ENCODE peak calls at places on chromosomes 7 and 10, in five cellular contexts. D, O, Y, E and X are unnamed samples.

GRCh38 chr10:108392286-108392685 is 1227.8 kb upstream of the SORCS1 start:
- DNase-seq in D (no peak), O (peak; percentile 21), Y (no peak), E (no peak), X (peak; percentile 63)

GRCh38 chr7:49926720-49927119 is 153.3 kb downstream of the VWC2 start:
- DNase-seq in D (no peak), O (no peak), Y (no peak), E (no peak), X (no peak)

GRCh38 chr10:52865213-52865612 is 92.6 kb upstream of the MBL2 start:
- DNase-seq in D (no peak), O (no peak), Y (no peak), E (no peak), X (no peak)

GRCh38 chr10:19014034-19014433 is 34.6 kb upstream of the MALRD1 start:
- DNase-seq in D (no peak), O (peak; percentile 41), Y (no peak), E (no peak), X (peak; percentile 2)

GRCh38 chr7:372546-372938 is 82.6 kb downstream of the FOXL3 start:
- DNase-seq in D (no peak), O (no peak), Y (no peak), E (no peak), X (no peak)

GRCh38 chr7:1663243-1663642 is 6.8 kb upstream of the ELFN1 start:
- DNase-seq in D (no peak), O (no peak), Y (no peak), E (no peak), X (no peak)

GRCh38 chr10:9792181-9792580 is 1225.5 kb upstream of the CELF2 start:
- DNase-seq in D (no peak), O (no peak), Y (no peak), E (no peak), X (peak; percentile 4)

GRCh38 chr10:83538047-83538446 is 601.3 kb upstream of the GHITM start:
- DNase-seq in D (no peak), O (no peak), Y (no peak), E (no peak), X (no peak)

GRCh38 chr10:133013478-133013877 is 71.1 kb upstream of the CFAP46 start:
- DNase-seq in D (no peak), O (no peak), Y (no peak), E (no peak), X (no peak)

GRCh38 chr10:123392182-123392930 is 238.2 kb downstream of the BUB3 start:
- DNase-seq in D (no peak), O (no peak), Y (peak; percentile 82), E (no peak), X (no peak)

GRCh38 chr10:101441539-101442455 is 87.8 kb downstream of the BTRC start:
- DNase-seq in D (no peak), O (peak; percentile 47), Y (no peak), E (no peak), X (peak; percentile 61)

GRCh38 chr7:41333506-41333905 is 369.4 kb downstream of the INHBA start:
- DNase-seq in D (no peak), O (no peak), Y (no peak), E (no peak), X (peak; percentile 34)

GRCh38 chr7:65463184-65463583 is 89.5 kb downstream of the ZNF92 start:
- DNase-seq in D (no peak), O (no peak), Y (no peak), E (no peak), X (no peak)

GRCh38 chr7:25832456-25832855 is 319.5 kb upstream of the NFE2L3 start:
- DNase-seq in D (no peak), O (no peak), Y (no peak), E (no peak), X (no peak)

GRCh38 chr7:27424749-27425148 is 182.1 kb downstream of the EVX1 start:
- DNase-seq in D (no peak), O (no peak), Y (no peak), E (no peak), X (no peak)

GRCh38 chr7:36667007-36667406 is 57.3 kb downstream of the AOAH start:
- DNase-seq in D (no peak), O (no peak), Y (no peak), E (no peak), X (no peak)

GRCh38 chr7:5172196-5172800 is 17.7 kb upstream of the WIPI2 start:
- DNase-seq in D (no peak), O (no peak), Y (no peak), E (no peak), X (no peak)

GRCh38 chr10:2122431-2123124 is 385.3 kb upstream of the ADARB2 start:
- DNase-seq in D (no peak), O (no peak), Y (no peak), E (no peak), X (no peak)

GRCh38 chr10:86048973-86049372 is 317.6 kb downstream of the GRID1 start:
- DNase-seq in D (no peak), O (no peak), Y (no peak), E (no peak), X (no peak)

GRCh38 chr7:139798892-139799291 is 21.1 kb upstream of the HIPK2 start:
- DNase-seq in D (no peak), O (no peak), Y (no peak), E (no peak), X (no peak)

GRCh38 chr10:73734796-73735305 is 9.3 kb upstream of the SEC24C start:
- DNase-seq in D (no peak), O (no peak), Y (no peak), E (no peak), X (no peak)

GRCh38 chr10:11097686-11098085 is 80.0 kb downstream of the CELF2 start:
- DNase-seq in D (no peak), O (no peak), Y (peak; percentile 80), E (no peak), X (no peak)

GRCh38 chr7:134935701-134936100 is 50.6 kb upstream of the AGBL3 start:
- DNase-seq in D (no peak), O (no peak), Y (no peak), E (no peak), X (peak; percentile 38)

GRCh38 chr10:89556590-89556989 is 21.2 kb upstream of the SLC16A12 start:
- DNase-seq in D (no peak), O (no peak), Y (no peak), E (no peak), X (no peak)

GRCh38 chr7:12674861-12675260 is 12.6 kb upstream of the ARL4A start:
- DNase-seq in D (peak; percentile 24), O (peak; percentile 9), Y (no peak), E (no peak), X (no peak)

GRCh38 chr7:140176271-140176701 is 497 bp downstream of the KDM7A start:
- DNase-seq in D (no peak), O (peak; percentile 32), Y (no peak), E (no peak), X (no peak)

GRCh38 chr10:3803884-3804741 is 19.1 kb upstream of the KLF6 start:
- DNase-seq in D (peak; percentile 49), O (no peak), Y (no peak), E (no peak), X (no peak)

GRCh38 chr7:130758429-130759056 is 24.5 kb upstream of the KLF14 start:
- DNase-seq in D (no peak), O (peak; percentile 34), Y (no peak), E (no peak), X (peak; percentile 59)

GRCh38 chr7:16433568-16434122 is 12.3 kb upstream of the CRPPA start:
- DNase-seq in D (no peak), O (no peak), Y (no peak), E (no peak), X (no peak)

GRCh38 chr10:69451784-69452251 is 553 bp downstream of the TSPAN15 start:
- DNase-seq in D (no peak), O (no peak), Y (no peak), E (no peak), X (no peak)

GRCh38 chr7:2114052-2114451 is 118.7 kb downstream of the MAD1L1 start:
- DNase-seq in D (no peak), O (peak; percentile 83), Y (no peak), E (no peak), X (peak; percentile 63)

GRCh38 chr10:119251315-119251708 is 43.9 kb downstream of the GRK5 start:
- DNase-seq in D (no peak), O (peak; percentile 47), Y (no peak), E (no peak), X (peak; percentile 65)

GRCh38 chr10:123517376-123517775 is 148.8 kb upstream of the GPR26 start:
- DNase-seq in D (no peak), O (no peak), Y (no peak), E (no peak), X (no peak)

GRCh38 chr10:131155903-131156285 is 155.6 kb downstream of the TCERG1L start:
- DNase-seq in D (no peak), O (no peak), Y (no peak), E (no peak), X (no peak)

GRCh38 chr10:36462194-36462593 is 663.2 kb upstream of the ANKRD30A start:
- DNase-seq in D (no peak), O (no peak), Y (no peak), E (no peak), X (peak; percentile 27)

GRCh38 chr7:134755422-134756022 is 23.9 kb upstream of the CALD1 start:
- DNase-seq in D (peak; percentile 7), O (no peak), Y (no peak), E (no peak), X (peak; percentile 42)

GRCh38 chr10:72375585-72375984 is 20.9 kb upstream of the DNAJB12 start:
- DNase-seq in D (no peak), O (peak; percentile 19), Y (no peak), E (no peak), X (no peak)